ENCODE peak calls at places on chromosomes 5 and 9, in seven cellular contexts. K is ovary; F is CD8-positive, alpha-beta T cell; D is K562; M is heart left ventricle; S is A549; E is pancreas. G is an unnamed sample.

GRCh38 chr9:35603506-35603985 is 1.5 kb upstream of the TESK1 start:
- DNase-seq in K (peak; percentile 76), F (no peak), D (no peak), M (peak; percentile 68), S (no peak), E (no peak), G (peak; percentile 22)

GRCh38 chr5:111603446-111603827 is 91.1 kb upstream of the STARD4 start:
- DNase-seq in K (no peak), F (no peak), D (no peak), M (no peak), S (no peak), E (no peak), G (no peak)

GRCh38 chr5:160506006-160507004 is 84.7 kb downstream of the PTTG1 start:
- DNase-seq in K (no peak), F (peak; percentile 55), D (no peak), M (peak; percentile 26), S (no peak), E (no peak), G (peak; percentile 29)

GRCh38 chr5:177445052-177446016 is 1.3 kb upstream of the PRR7 start:
- DNase-seq in K (no peak), F (no peak), D (no peak), M (no peak), S (no peak), E (no peak), G (no peak)

GRCh38 chr9:32866292-32866691 is 83.0 kb downstream of the TMEM215 start:
- DNase-seq in K (no peak), F (no peak), D (no peak), M (peak; percentile 29), S (no peak), E (no peak), G (no peak)

GRCh38 chr9:37650873-37651768 is at the start of gene FRMPD1:
- DNase-seq in K (peak; percentile 70), F (peak; percentile 14), D (no peak), M (peak; percentile 61), S (peak; percentile 33), E (peak; percentile 71), G (peak; percentile 21)

GRCh38 chr5:37810311-37810710 is 29.5 kb downstream of the GDNF start:
- DNase-seq in K (no peak), F (no peak), D (no peak), M (no peak), S (no peak), E (no peak), G (no peak)

GRCh38 chr5:139912158-139912557 is 116.5 kb downstream of the PSD2 start:
- DNase-seq in K (no peak), F (no peak), D (no peak), M (no peak), S (no peak), E (no peak), G (no peak)

GRCh38 chr9:128026255-128027165 is 40.6 kb downstream of the NAIF1 start:
- DNase-seq in K (no peak), F (peak; percentile 72), D (no peak), M (no peak), S (peak; percentile 42), E (no peak), G (no peak)

GRCh38 chr9:14766299-14766698 is 43.8 kb upstream of the CER1 start:
- DNase-seq in K (no peak), F (no peak), D (no peak), M (no peak), S (no peak), E (no peak), G (no peak)

GRCh38 chr9:113596616-113597320 is 133.2 kb downstream of the RGS3 start:
- DNase-seq in K (no peak), F (no peak), D (no peak), M (no peak), S (no peak), E (no peak), G (no peak)

GRCh38 chr5:149829954-149830353 is 99.8 kb downstream of the PPARGC1B start:
- DNase-seq in K (no peak), F (no peak), D (peak; percentile 53), M (no peak), S (peak; percentile 45), E (no peak), G (no peak)
- H3K27ac ChIP-seq in K (no peak overlapping the region), F (no peak overlapping the region), D (no peak overlapping the region), M (no peak overlapping the region), S (no peak overlapping the region), E (no peak overlapping the region), G (no peak overlapping the region)

GRCh38 chr9:22136446-22137140 is 127.5 kb upstream of the CDKN2B start:
- DNase-seq in K (no peak), F (no peak), D (no peak), M (no peak), S (no peak), E (no peak), G (no peak)
- H3K27ac ChIP-seq in K (no peak overlapping the region), F (no peak overlapping the region), D (no peak overlapping the region), M (no peak overlapping the region), S (peak overlapping the region; percentile 42), E (no peak overlapping the region), G (no peak overlapping the region)

DNA sequence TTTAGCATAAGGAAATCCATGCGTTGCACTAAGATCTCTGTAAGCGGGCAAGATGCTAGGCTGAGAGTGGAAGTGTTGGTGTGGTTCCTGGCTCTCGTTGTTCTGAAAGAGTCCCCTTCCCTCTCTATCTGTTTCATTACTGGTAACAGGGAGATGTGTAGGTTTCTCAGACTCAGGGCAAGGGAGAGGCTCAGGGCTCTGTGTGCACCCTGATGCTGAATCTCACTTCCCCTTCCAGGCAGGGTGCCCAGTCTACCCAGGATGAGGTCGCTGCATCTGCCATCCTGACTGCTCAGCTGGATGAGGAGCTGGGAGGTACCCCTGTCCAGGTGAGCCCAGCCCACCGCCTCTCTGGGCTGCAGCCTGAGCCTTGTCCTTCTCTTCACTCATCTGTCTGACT is 45.7 kb downstream of the STOM start:
- DNase-seq in K (no peak), F (no peak), D (no peak), M (peak; percentile 33), S (no peak), E (no peak), G (no peak)
- H3K27ac ChIP-seq in K (no peak overlapping the region), F (no peak overlapping the region), D (no peak overlapping the region), M (peak overlapping the region; percentile 39), S (peak overlapping the region; percentile 90), E (no peak overlapping the region), G (peak overlapping the region; percentile 5)

GRCh38 chr9:6439051-6439703 is 26.2 kb downstream of the UHRF2 start:
- DNase-seq in K (no peak), F (no peak), D (no peak), M (no peak), S (no peak), E (no peak), G (no peak)
- H3K27ac ChIP-seq in K (no peak overlapping the region), F (no peak overlapping the region), D (no peak overlapping the region), M (no peak overlapping the region), S (no peak overlapping the region), E (no peak overlapping the region), G (no peak overlapping the region)

GRCh38 chr5:56737002-56737621 is 78.2 kb upstream of the MAP3K1 start:
- DNase-seq in K (no peak), F (no peak), D (no peak), M (peak; percentile 33), S (no peak), E (no peak), G (no peak)
- H3K27ac ChIP-seq in K (no peak overlapping the region), F (no peak overlapping the region), D (no peak overlapping the region), M (peak overlapping the region; percentile 25), S (no peak overlapping the region), E (no peak overlapping the region), G (no peak overlapping the region)

G was measured in substantia nigra.